ENCODE peak calls at places on chromosome 22, in six cellular contexts. N is HepG2, M is upper lobe of left lung, E is K562, J is A549, Q is GM12878. Y is an unnamed sample.

GRCh38 chr22:30824711-30825110 is 130.0 kb downstream of the OSBP2 start:
- ATAC-seq in N (no peak), M (no peak), E (no peak), J (no peak), Q (no peak), Y (no peak)

GRCh38 chr22:49084203-49084602 is 743.5 kb downstream of the BRD1 start:
- ATAC-seq in N (no peak), M (no peak), E (no peak), J (no peak), Q (no peak), Y (no peak)

GRCh38 chr22:36244522-36245391 is 5.4 kb upstream of the APOL2 start:
- ATAC-seq in N (no peak), M (peak; percentile 84), E (no peak), J (no peak), Q (no peak), Y (peak; percentile 83)

GRCh38 chr22:45334528-45334927 is 24.8 kb downstream of the FAM118A start:
- ATAC-seq in N (no peak), M (no peak), E (no peak), J (no peak), Q (no peak), Y (no peak)

GRCh38 chr22:35327690-35328471 is 28.2 kb downstream of the TOM1 start:
- ATAC-seq in N (peak; percentile 73), M (peak; percentile 2), E (no peak), J (no peak), Q (no peak), Y (peak; percentile 7)

GRCh38 chr22:50264946-50265669 is 3.6 kb upstream of the MAPK12 start:
- ATAC-seq in N (no peak), M (no peak), E (no peak), J (no peak), Q (no peak), Y (no peak)

GRCh38 chr22:28947125-28947524 is 63.8 kb downstream of the ZNRF3 start:
- ATAC-seq in N (no peak), M (no peak), E (no peak), J (no peak), Q (no peak), Y (no peak)

GRCh38 chr22:45968003-45968650 is 8.8 kb downstream of the WNT7B start:
- ATAC-seq in N (no peak), M (no peak), E (no peak), J (no peak), Q (no peak), Y (no peak)

GRCh38 chr22:36922097-36922608 is 8.7 kb downstream of the CSF2RB start:
- ATAC-seq in N (peak; percentile 57), M (peak; percentile 20), E (no peak), J (peak; percentile 64), Q (peak; percentile 6), Y (peak; percentile 19)

GRCh38 chr22:36753120-36753802 is 22.7 kb downstream of the IFT27 start:
- ATAC-seq in N (no peak), M (no peak), E (no peak), J (no peak), Q (no peak), Y (no peak)

GRCh38 chr22:50323900-50324299 is 2.9 kb downstream of the DENND6B start:
- ATAC-seq in N (no peak), M (no peak), E (no peak), J (no peak), Q (no peak), Y (no peak)

GRCh38 chr22:17269607-17270261 is 50.5 kb upstream of the ADA2 start:
- ATAC-seq in N (no peak), M (no peak), E (no peak), J (peak; percentile 22), Q (peak; percentile 35), Y (no peak)

GRCh38 chr22:20138417-20138738 is 6.8 kb downstream of the ZDHHC8 start:
- ATAC-seq in N (no peak), M (no peak), E (peak; percentile 2), J (no peak), Q (no peak), Y (no peak)

GRCh38 chr22:37731804-37732471 is 35.1 kb downstream of the TRIOBP start:
- ATAC-seq in N (peak; percentile 83), M (peak; percentile 48), E (peak; percentile 82), J (peak; percentile 60), Q (peak; percentile 92), Y (no peak)

GRCh38 chr22:24337894-24338645 is 67.4 kb downstream of the SPECC1L start:
- ATAC-seq in N (no peak), M (no peak), E (no peak), J (no peak), Q (no peak), Y (no peak)

GRCh38 chr22:29328055-29328454 is 12.6 kb upstream of the RASL10A start:
- ATAC-seq in N (peak; percentile 48), M (no peak), E (no peak), J (peak; percentile 65), Q (peak; percentile 23), Y (no peak)

GRCh38 chr22:25161017-25161915 is 38.4 kb upstream of the CRYBB3 start:
- ATAC-seq in N (no peak), M (no peak), E (no peak), J (no peak), Q (peak; percentile 70), Y (no peak)

GRCh38 chr22:49853981-49854791 is 542 bp downstream of the ZBED4 start:
- ATAC-seq in N (no peak), M (no peak), E (no peak), J (peak; percentile 55), Q (peak; percentile 1), Y (no peak)

GRCh38 chr22:36284171-36284571 is 31.2 kb downstream of the APOL1 start:
- ATAC-seq in N (no peak), M (no peak), E (no peak), J (no peak), Q (no peak), Y (no peak)

GRCh38 chr22:23604939-23605712 is 25.0 kb upstream of the IGLL1 start:
- ATAC-seq in N (peak; percentile 92), M (no peak), E (no peak), J (no peak), Q (no peak), Y (no peak)

GRCh38 chr22:21927174-21927823 is 25.3 kb downstream of the PPM1F start:
- ATAC-seq in N (no peak), M (no peak), E (peak; percentile 69), J (no peak), Q (no peak), Y (no peak)

GRCh38 chr22:32920032-32920628 is 118.6 kb downstream of the TIMP3 start:
- ATAC-seq in N (no peak), M (peak; percentile 90), E (no peak), J (no peak), Q (no peak), Y (peak; percentile 82)

GRCh38 chr22:24543679-24544243 is 11.2 kb downstream of the GUCD1 start:
- ATAC-seq in N (no peak), M (no peak), E (no peak), J (no peak), Q (no peak), Y (no peak)

GRCh38 chr22:42446151-42446550 is 13.9 kb upstream of the NFAM1 start:
- ATAC-seq in N (no peak), M (no peak), E (no peak), J (no peak), Q (no peak), Y (no peak)

GRCh38 chr22:42443240-42444059 is 11.2 kb upstream of the NFAM1 start:
- ATAC-seq in N (peak; percentile 23), M (no peak), E (peak; percentile 10), J (no peak), Q (peak; percentile 24), Y (no peak)

GRCh38 chr22:42442746-42443145 is 10.5 kb upstream of the NFAM1 start:
- ATAC-seq in N (no peak), M (no peak), E (no peak), J (no peak), Q (no peak), Y (no peak)

GRCh38 chr22:42440728-42441127 is 8.5 kb upstream of the NFAM1 start:
- ATAC-seq in N (no peak), M (no peak), E (no peak), J (no peak), Q (no peak), Y (no peak)

GRCh38 chr22:42444060-42444904 is 12.1 kb upstream of the NFAM1 start:
- ATAC-seq in N (peak; percentile 81), M (peak; percentile 92), E (peak; percentile 90), J (peak; percentile 84), Q (peak; percentile 67), Y (peak; percentile 90)
- TF ChIP-seq EP300 in N (no peak), M (peak; percentile 14), E (peak; percentile 86), J (no peak), Q (no peak), Y (no peak)

GRCh38 chr22:39994566-39995345 is at the start of gene FAM83F:
- ATAC-seq in N (no peak), M (peak; percentile 44), E (no peak), J (no peak), Q (no peak), Y (peak; percentile 39)
- TF ChIP-seq POLR2A in N (no peak), M (no peak), E (no peak), J (no peak), Q (no peak), Y (no peak)

GRCh38 chr22:26168934-26169311 is 339 bp upstream of the SEZ6L start:
- ATAC-seq in N (peak; percentile 45), M (no peak), E (no peak), J (no peak), Q (no peak), Y (no peak)

GRCh38 chr22:26170795-26171194 is 1.5 kb downstream of the SEZ6L start:
- ATAC-seq in N (no peak), M (no peak), E (peak; percentile 51), J (no peak), Q (no peak), Y (no peak)

GRCh38 chr22:26168199-26168915 is 905 bp upstream of the SEZ6L start:
- ATAC-seq in N (no peak), M (peak; percentile 39), E (no peak), J (no peak), Q (no peak), Y (no peak)

GRCh38 chr22:26170112-26170492 is 840 bp downstream of the SEZ6L start:
- ATAC-seq in N (no peak), M (no peak), E (no peak), J (no peak), Q (no peak), Y (no peak)

DNA sequence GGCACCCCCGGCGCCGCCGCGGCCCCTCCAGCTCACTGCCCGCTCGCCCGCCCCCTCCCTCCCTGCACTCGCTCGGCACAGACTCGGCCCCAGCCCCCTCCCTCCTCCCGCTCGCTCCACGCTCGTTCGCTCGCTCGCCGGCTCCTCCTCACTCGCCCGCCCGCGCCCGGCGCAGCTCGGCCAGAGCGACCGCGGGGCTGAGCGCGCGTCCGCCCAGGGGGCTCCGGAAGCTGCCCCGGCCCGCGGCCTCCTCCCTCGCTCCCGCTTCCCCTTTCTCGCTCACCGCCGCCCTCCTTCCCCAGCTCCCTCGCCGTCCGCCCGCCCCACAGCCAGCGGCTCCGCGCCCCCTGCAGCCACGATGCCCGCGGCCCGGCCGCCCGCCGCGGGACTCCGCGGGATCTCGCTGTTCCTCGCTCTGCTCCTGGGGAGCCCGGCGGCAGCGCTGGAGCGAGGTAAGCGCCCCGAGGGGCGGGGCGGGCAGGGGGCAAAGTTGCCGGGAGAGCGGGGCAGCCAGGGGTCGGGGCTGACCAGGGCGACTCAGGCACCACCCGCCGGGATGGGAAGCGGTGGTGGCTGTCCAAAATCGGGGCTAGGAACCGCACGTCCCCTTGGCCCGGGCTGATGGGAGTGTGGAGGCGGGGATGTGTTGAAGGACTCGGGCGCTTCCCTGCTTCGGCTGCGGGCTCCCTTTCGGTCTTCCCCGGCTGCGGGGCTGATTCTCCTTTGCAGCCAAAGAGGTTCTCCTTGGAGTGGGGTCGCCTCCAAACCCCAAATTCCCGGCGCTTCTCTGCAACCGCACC is at the start of gene SEZ6L:
- ATAC-seq in N (peak; percentile 58), M (peak; percentile 68), E (no peak), J (no peak), Q (no peak), Y (peak; percentile 22)
- TF ChIP-seq EP300 in N (no peak), M (no peak), E (no peak), J (no peak), Q (no peak), Y (no peak)

GRCh38 chr22:47188337-47189055 is 426.0 kb downstream of the TBC1D22A start:
- ATAC-seq in N (peak; percentile 38), M (no peak), E (no peak), J (no peak), Q (no peak), Y (no peak)
- TF ChIP-seq POLR2A in N (no peak), M (no peak), E (no peak), J (no peak), Q (no peak), Y (no peak)

Y was measured in gastroesophageal sphincter.